ENCODE peak calls at places on chromosomes 3 and 15, in nine cellular contexts. G, A, F, Y, S, M, V, X and W are unnamed samples.

GRCh38 chr3:98690876-98691275 is 72.3 kb upstream of the ST3GAL6 start:
- DNase-seq in M (no peak), V (no peak), S (no peak), X (peak), G (no peak), Y (no peak), F (no peak), A (no peak), W (no peak)

GRCh38 chr15:58257776-58258325 is 119.7 kb downstream of the AQP9 start:
- DNase-seq in F (no peak), A (no peak), G (no peak), X (no peak), M (peak), S (no peak), Y (no peak), V (no peak), W (no peak)

GRCh38 chr15:74453925-74454763 is 6.8 kb downstream of the UBL7 start:
- DNase-seq in F (no peak), G (no peak), Y (no peak), S (no peak), X (no peak), M (no peak), V (no peak), A (no peak), W (no peak)

GRCh38 chr3:194671511-194671899 is 486 bp downstream of the LSG1 start:
- DNase-seq in S (no peak), V (peak), X (no peak), Y (peak), F (peak), A (no peak), M (peak), G (no peak), W (no peak)

GRCh38 chr3:165800970-165801369 is 36.3 kb downstream of the BCHE start:
- DNase-seq in F (no peak), V (no peak), Y (no peak), S (no peak), M (no peak), X (no peak), A (no peak), G (no peak), W (no peak)

GRCh38 chr3:27325419-27325818 is 43.8 kb downstream of the NEK10 start:
- DNase-seq in X (no peak), G (no peak), A (no peak), V (no peak), F (peak), Y (no peak), M (no peak), S (no peak), W (no peak)

GRCh38 chr3:39760325-39760724 is 49.1 kb upstream of the MYRIP start:
- DNase-seq in Y (no peak), S (no peak), M (no peak), V (no peak), A (no peak), F (no peak), G (no peak), X (no peak), W (no peak)

GRCh38 chr3:29822051-29822450 is 541.2 kb downstream of the RBMS3 start:
- DNase-seq in G (no peak), Y (peak), A (no peak), V (no peak), M (no peak), S (peak), X (peak), F (no peak), W (no peak)

GRCh38 chr3:128555881-128556280 is 62.9 kb upstream of the GATA2 start:
- DNase-seq in M (no peak), G (no peak), X (no peak), Y (no peak), V (no peak), S (no peak), A (no peak), F (no peak), W (no peak)

GRCh38 chr3:151047636-151048035 is 37.8 kb upstream of the MED12L start:
- DNase-seq in A (no peak), G (no peak), Y (no peak), M (no peak), F (peak), S (no peak), X (no peak), V (no peak), W (no peak)

GRCh38 chr15:38145671-38146111 is 106.9 kb upstream of the SPRED1 start:
- DNase-seq in F (no peak), X (no peak), V (no peak), A (no peak), Y (no peak), S (no peak), M (no peak), G (no peak), W (no peak)

GRCh38 chr3:113223831-113224240 is 12.5 kb downstream of the BOC start:
- DNase-seq in F (no peak), M (no peak), Y (peak), V (no peak), G (no peak), X (no peak), A (no peak), S (no peak), W (no peak)

GRCh38 chr3:41853495-41853894 is 108.4 kb downstream of the ULK4 start:
- DNase-seq in M (no peak), F (no peak), S (no peak), A (no peak), G (no peak), X (no peak), Y (no peak), V (no peak), W (no peak)

GRCh38 chr15:82540984-82541431 is 751 bp upstream of the RPS17 start:
- DNase-seq in V (no peak), Y (no peak), F (peak), S (no peak), A (no peak), M (no peak), G (no peak), X (no peak), W (peak)

GRCh38 chr3:126450744-126451143 is 24.9 kb downstream of the ZXDC start:
- DNase-seq in A (no peak), G (no peak), F (no peak), M (no peak), S (no peak), V (no peak), X (no peak), Y (no peak), W (no peak)

GRCh38 chr3:152235709-152236298 is 32.9 kb upstream of the MBNL1 start:
- DNase-seq in F (peak), G (no peak), S (peak), V (no peak), M (no peak), Y (peak), A (no peak), X (no peak), W (no peak)

GRCh38 chr15:77784361-77785292 is 151.9 kb upstream of the LINGO1 start:
- DNase-seq in X (peak), G (peak), S (no peak), F (peak), V (peak), Y (peak), A (no peak), M (no peak), W (no peak)

GRCh38 chr3:126201168-126201567 is 20.8 kb upstream of the ALDH1L1 start:
- DNase-seq in A (no peak), F (no peak), S (no peak), G (no peak), X (no peak), V (no peak), M (no peak), Y (no peak), W (no peak)

GRCh38 chr3:12193485-12194165 is 34.9 kb upstream of the TIMP4 start:
- DNase-seq in X (peak), V (no peak), A (peak), S (peak), Y (peak), F (peak), G (no peak), M (no peak), W (peak)